ENCODE peak calls at places on chromosomes 11 and 22, in ten cellular contexts. B, I, C, R, D, Q, Y, U, E and Z are unnamed samples.

GRCh38 chr11:119694334-119694733 is 34.7 kb downstream of the NECTIN1 start:
- DNase-seq in B (no peak), Q (no peak), D (no peak), C (no peak), U (peak), R (no peak), E (peak), I (no peak), Y (no peak), Z (peak)

GRCh38 chr11:94731921-94732601 is 36.1 kb upstream of the AMOTL1 start:
- DNase-seq in Q (peak), E (no peak), U (no peak), D (no peak), I (no peak), B (no peak), C (no peak), Y (no peak), R (no peak), Z (no peak)

GRCh38 chr11:3030289-3031070 is 26.7 kb downstream of the CARS1 start:
- DNase-seq in Q (peak), E (no peak), U (no peak), R (no peak), I (no peak), Y (no peak), D (no peak), B (no peak), C (no peak), Z (no peak)

GRCh38 chr11:92717240-92717639 is 252.2 kb upstream of the MTNR1B start:
- DNase-seq in E (no peak), Y (no peak), R (no peak), D (no peak), C (no peak), B (no peak), U (no peak), Q (no peak), I (no peak), Z (no peak)

GRCh38 chr11:113833151-113833550 is 42.2 kb downstream of the USP28 start:
- DNase-seq in R (no peak), C (no peak), E (no peak), D (no peak), U (no peak), Q (no peak), B (no peak), I (no peak), Y (no peak), Z (no peak)

GRCh38 chr22:26462051-26462450 is 21.5 kb downstream of the HPS4 start:
- DNase-seq in Q (no peak), R (no peak), E (no peak), B (no peak), U (no peak), I (no peak), Y (no peak), D (no peak), C (no peak), Z (no peak)

GRCh38 chr11:62449451-62449851 is 30.6 kb downstream of the SCGB1A1 start:
- DNase-seq in I (no peak), C (no peak), E (peak), U (no peak), Q (no peak), B (no peak), Y (no peak), D (no peak), R (no peak), Z (no peak)

GRCh38 chr11:5550440-5551095 is 2.2 kb upstream of the OR52H1 start:
- DNase-seq in E (no peak), U (no peak), C (no peak), D (no peak), Q (peak), I (no peak), Y (no peak), R (no peak), B (no peak), Z (no peak)

GRCh38 chr11:115613986-115614625 is 109.9 kb upstream of the CADM1 start:
- DNase-seq in Y (no peak), D (no peak), E (no peak), I (no peak), C (no peak), U (no peak), R (no peak), Q (peak), B (no peak), Z (no peak)

GRCh38 chr11:96159968-96160367 is 183.0 kb downstream of the MAML2 start:
- DNase-seq in Y (no peak), B (no peak), E (no peak), R (no peak), Q (no peak), D (no peak), C (no peak), U (no peak), I (no peak), Z (no peak)

GRCh38 chr11:1837171-1838076 is 1.4 kb upstream of the TNNI2 start:
- DNase-seq in E (peak), C (peak), D (peak), B (peak), Y (peak), Q (peak), U (peak), R (peak), I (peak), Z (peak)

GRCh38 chr11:13269775-13270174 is 7.8 kb upstream of the BMAL1 start:
- DNase-seq in D (no peak), Y (no peak), I (no peak), E (no peak), U (no peak), R (no peak), B (no peak), Q (peak), C (no peak), Z (no peak)

GRCh38 chr11:27882066-27882697 is 181.9 kb upstream of the BDNF start:
- DNase-seq in B (no peak), C (no peak), Y (no peak), Q (no peak), E (no peak), U (no peak), R (no peak), D (no peak), I (no peak), Z (no peak)

GRCh38 chr11:78216021-78216420 is 27.3 kb downstream of the USP35 start:
- DNase-seq in E (no peak), C (no peak), Y (no peak), Q (no peak), B (no peak), D (no peak), U (peak), I (no peak), R (no peak), Z (no peak)

GRCh38 chr11:2862395-2862949 is 23.1 kb downstream of the CDKN1C start:
- DNase-seq in Q (no peak), I (no peak), E (no peak), U (no peak), D (no peak), B (no peak), C (no peak), Y (no peak), R (peak), Z (no peak)

GRCh38 chr11:134655189-134655937 is 243.3 kb upstream of the B3GAT1 start:
- DNase-seq in D (no peak), E (no peak), Q (no peak), C (no peak), R (no peak), Y (no peak), I (peak), B (no peak), U (no peak), Z (no peak)

GRCh38 chr11:45259607-45260006 is 26.5 kb downstream of the SYT13 start:
- DNase-seq in D (no peak), U (no peak), Y (no peak), E (no peak), Q (peak), R (no peak), B (no peak), C (no peak), I (no peak), Z (no peak)

GRCh38 chr11:110777765-110778164 is 65.5 kb upstream of the ARHGAP20 start:
- DNase-seq in D (no peak), Y (no peak), R (no peak), C (no peak), E (no peak), B (no peak), Q (peak), U (no peak), I (no peak), Z (peak)

GRCh38 chr11:47111318-47111804 is 65.3 kb downstream of the ARFGAP2 start:
- DNase-seq in U (no peak), D (no peak), I (no peak), Y (no peak), Q (no peak), B (no peak), E (no peak), C (no peak), R (no peak), Z (no peak)

GRCh38 chr22:24994070-24994763 is 41.7 kb downstream of the KIAA1671 start:
- DNase-seq in R (peak), D (peak), U (no peak), C (no peak), I (no peak), Q (no peak), B (no peak), Y (no peak), E (peak), Z (no peak)

GRCh38 chr22:20624161-20624616 is 116.8 kb downstream of the MED15 start:
- DNase-seq in C (no peak), U (no peak), I (no peak), Q (peak), D (peak), E (no peak), R (no peak), B (no peak), Y (no peak), Z (no peak)

GRCh38 chr22:40418366-40419201 is 48.2 kb downstream of the SGSM3 start:
- DNase-seq in B (no peak), R (peak), U (no peak), E (no peak), C (no peak), Q (peak), D (peak), I (no peak), Y (no peak), Z (no peak)

GRCh38 chr11:35514481-35514880 is 10.9 kb downstream of the PAMR1 start:
- DNase-seq in B (no peak), D (no peak), I (no peak), C (no peak), U (no peak), R (no peak), Y (no peak), E (no peak), Q (no peak), Z (no peak)

GRCh38 chr11:62546937-62547625 is 475 bp upstream of the AHNAK start:
- DNase-seq in Y (no peak), D (no peak), C (no peak), U (no peak), R (peak), E (no peak), I (no peak), Q (peak), B (no peak), Z (no peak)

GRCh38 chr11:123426766-123427165 is 3.3 kb upstream of the GRAMD1B start:
- DNase-seq in Q (no peak), R (no peak), B (no peak), Y (no peak), U (no peak), I (no peak), D (no peak), E (no peak), C (no peak), Z (no peak)

GRCh38 chr11:112265659-112266409 is 5.2 kb upstream of the PLET1 start:
- DNase-seq in D (no peak), Q (no peak), I (no peak), C (no peak), U (no peak), B (no peak), Y (no peak), R (no peak), E (no peak), Z (no peak)

GRCh38 chr22:37088750-37089408 is 20.6 kb downstream of the TMPRSS6 start:
- DNase-seq in D (no peak), U (no peak), R (no peak), E (no peak), C (no peak), I (no peak), Y (no peak), Q (no peak), B (no peak), Z (no peak)

GRCh38 chr11:33329705-33330329 is 72.6 kb downstream of the HIPK3 start:
- DNase-seq in B (no peak), R (peak), C (no peak), D (peak), I (no peak), U (peak), Q (peak), E (no peak), Y (peak), Z (peak)

GRCh38 chr22:21450320-21450831 is 16.8 kb upstream of the TMEM191C start:
- DNase-seq in Q (no peak), I (no peak), D (no peak), U (no peak), Y (no peak), R (peak), E (no peak), C (no peak), B (no peak), Z (no peak)

GRCh38 chr11:11512502-11512901 is 109.3 kb downstream of the GALNT18 start:
- DNase-seq in Q (no peak), R (no peak), I (no peak), Y (no peak), D (no peak), C (no peak), E (no peak), B (no peak), U (no peak), Z (no peak)

GRCh38 chr11:1220941-1221721 is 1.7 kb upstream of the MUC5B start:
- DNase-seq in Y (no peak), D (no peak), U (no peak), C (no peak), I (peak), E (peak), R (peak), B (no peak), Q (no peak), Z (no peak)

GRCh38 chr22:40853961-40854360 is 2.5 kb downstream of the ST13 start:
- DNase-seq in Y (no peak), I (no peak), D (no peak), Q (peak), B (no peak), C (no peak), R (no peak), U (no peak), E (no peak), Z (no peak)

GRCh38 chr11:41201156-41201555 is 258.3 kb downstream of the LRRC4C start:
- DNase-seq in I (peak), Y (no peak), D (no peak), B (no peak), Q (peak), R (peak), C (no peak), U (peak), E (no peak), Z (no peak)

GRCh38 chr11:2377511-2378443 is 667 bp downstream of the CD81 start:
- DNase-seq in Y (peak), U (peak), E (peak), C (no peak), R (peak), B (peak), I (peak), Q (peak), D (peak), Z (no peak)

GRCh38 chr22:19447388-19448075 is at the start of gene C22orf39:
- DNase-seq in R (peak), U (peak), C (peak), B (peak), Y (peak), E (peak), Q (peak), I (peak), D (peak), Z (peak)

GRCh38 chr11:124482362-124483147 is 37.1 kb upstream of the OR8B8 start:
- DNase-seq in E (no peak), I (no peak), U (no peak), B (no peak), C (no peak), D (no peak), R (no peak), Q (peak), Y (no peak), Z (no peak)

GRCh38 chr22:17313591-17313990 is 55.7 kb upstream of the CECR2 start:
- DNase-seq in Y (no peak), E (no peak), R (no peak), Q (no peak), B (no peak), C (no peak), I (no peak), U (no peak), D (no peak), Z (no peak)

GRCh38 chr11:78419327-78419726 is 1.7 kb upstream of the GAB2 start:
- DNase-seq in Q (peak), U (no peak), E (no peak), I (no peak), Y (no peak), D (no peak), R (no peak), C (no peak), B (no peak), Z (no peak)

GRCh38 chr22:43504666-43505261 is 93.0 kb downstream of the MPPED1 start:
- DNase-seq in B (no peak), I (no peak), D (no peak), U (no peak), E (no peak), R (no peak), Y (no peak), C (no peak), Q (no peak), Z (no peak)